ENCODE peak calls at places on chromosomes 6 and 20, in four cellular contexts. H is T-helper 2 cell; O is stimulated activated CD8-positive, alpha-beta memory T cell treated with anti-CD3 and anti-CD28 coated beads, Interleukin-7, amount 100 ng/mL, for 1 hour; G is CD4-positive, alpha-beta memory T cell. Q is an unnamed sample.

GRCh38 chr20:22690616-22691179 is 106.3 kb upstream of the FOXA2 start:
- DNase-seq in H (no peak), O (no peak), G (no peak), Q (no peak)

GRCh38 chr20:11849976-11850670 is 67.6 kb upstream of the BTBD3 start:
- DNase-seq in H (no peak), O (no peak), G (no peak), Q (no peak)

GRCh38 chr6:158911746-158912158 is 88.2 kb downstream of the RSPH3 start:
- DNase-seq in H (no peak), O (no peak), G (peak), Q (no peak)

GRCh38 chr20:16666272-16666671 is 63.6 kb upstream of the SNRPB2 start:
- DNase-seq in H (no peak), O (no peak), G (no peak), Q (no peak)

GRCh38 chr6:21332077-21332476 is 261.5 kb upstream of the SOX4 start:
- DNase-seq in H (no peak), O (no peak), G (no peak), Q (no peak)

GRCh38 chr6:7911345-7911725 is 747 bp upstream of the TXNDC5 start:
- DNase-seq in H (no peak), O (no peak), G (no peak), Q (no peak)

GRCh38 chr6:11712760-11713159 is 65.8 kb downstream of the ADTRP start:
- DNase-seq in H (no peak), O (no peak), G (no peak), Q (no peak)

GRCh38 chr6:17389274-17389847 is 4.0 kb upstream of the CAP2 start:
- DNase-seq in H (no peak), O (no peak), G (no peak), Q (no peak)

GRCh38 chr6:158418501-158418900 is 106.2 kb downstream of the TULP4 start:
- DNase-seq in H (no peak), O (no peak), G (no peak), Q (no peak)

GRCh38 chr20:53080969-53081871 is 109.1 kb downstream of the TSHZ2 start:
- DNase-seq in H (no peak), O (no peak), G (no peak), Q (no peak)

GRCh38 chr6:168088161-168089106 is 9.4 kb upstream of the FRMD1 start:
- DNase-seq in H (no peak), O (no peak), G (no peak), Q (no peak)